ENCODE peak calls at places on chromosomes 3 and 15, in ten cellular contexts. One of them, this sample, is unnamed.

GRCh38 chr3:53949541-53949940 is 57.9 kb upstream of the SELENOK start:
- DNase-seq in HEK293T: no peak
- DNase-seq in fibroblast of mammary gland: no peak
- DNase-seq in fibroblast of pulmonary artery: peak
- DNase-seq in epithelial cell of esophagus: no peak
- DNase-seq in activated CD4-positive, alpha-beta T cell treated with anti-CD3 and anti-CD28 coated beads for 4 hours: no peak
- DNase-seq in NCI-H1694: peak
- DNase-seq in psoas muscle: no peak
- DNase-seq in IMR-90: no peak
- DNase-seq in substantia nigra: no peak
- DNase-seq in this sample: no peak

GRCh38 chr3:8542190-8542980 is 40.8 kb downstream of the LMCD1 start:
- DNase-seq in HEK293T: no peak
- DNase-seq in fibroblast of mammary gland: no peak
- DNase-seq in fibroblast of pulmonary artery: no peak
- DNase-seq in epithelial cell of esophagus: no peak
- DNase-seq in activated CD4-positive, alpha-beta T cell treated with anti-CD3 and anti-CD28 coated beads for 4 hours: no peak
- DNase-seq in NCI-H1694: no peak
- DNase-seq in psoas muscle: no peak
- DNase-seq in IMR-90: no peak
- DNase-seq in substantia nigra: no peak
- DNase-seq in this sample: no peak

GRCh38 chr3:157239082-157239704 is 79.2 kb upstream of the CCNL1 start:
- DNase-seq in HEK293T: peak
- DNase-seq in fibroblast of mammary gland: peak
- DNase-seq in fibroblast of pulmonary artery: peak
- DNase-seq in epithelial cell of esophagus: peak
- DNase-seq in activated CD4-positive, alpha-beta T cell treated with anti-CD3 and anti-CD28 coated beads for 4 hours: peak
- DNase-seq in NCI-H1694: peak
- DNase-seq in psoas muscle: peak
- DNase-seq in IMR-90: peak
- DNase-seq in substantia nigra: peak
- DNase-seq in this sample: peak

GRCh38 chr3:189529468-189529867 is 101.7 kb upstream of the TP63 start:
- DNase-seq in HEK293T: no peak
- DNase-seq in fibroblast of mammary gland: no peak
- DNase-seq in fibroblast of pulmonary artery: no peak
- DNase-seq in epithelial cell of esophagus: peak
- DNase-seq in activated CD4-positive, alpha-beta T cell treated with anti-CD3 and anti-CD28 coated beads for 4 hours: no peak
- DNase-seq in NCI-H1694: no peak
- DNase-seq in psoas muscle: no peak
- DNase-seq in IMR-90: no peak
- DNase-seq in substantia nigra: no peak
- DNase-seq in this sample: no peak

GRCh38 chr3:135927170-135927569 is 38.4 kb upstream of the PPP2R3A start:
- DNase-seq in HEK293T: no peak
- DNase-seq in fibroblast of mammary gland: peak
- DNase-seq in fibroblast of pulmonary artery: no peak
- DNase-seq in epithelial cell of esophagus: peak
- DNase-seq in activated CD4-positive, alpha-beta T cell treated with anti-CD3 and anti-CD28 coated beads for 4 hours: no peak
- DNase-seq in NCI-H1694: no peak
- DNase-seq in psoas muscle: no peak
- DNase-seq in IMR-90: peak
- DNase-seq in substantia nigra: no peak
- DNase-seq in this sample: no peak

GRCh38 chr3:170220871-170221270 is 1.4 kb upstream of the PRKCI start:
- DNase-seq in HEK293T: no peak
- DNase-seq in fibroblast of mammary gland: peak
- DNase-seq in fibroblast of pulmonary artery: no peak
- DNase-seq in epithelial cell of esophagus: peak
- DNase-seq in activated CD4-positive, alpha-beta T cell treated with anti-CD3 and anti-CD28 coated beads for 4 hours: no peak
- DNase-seq in NCI-H1694: no peak
- DNase-seq in psoas muscle: no peak
- DNase-seq in IMR-90: peak
- DNase-seq in substantia nigra: no peak
- DNase-seq in this sample: peak

GRCh38 chr3:116770815-116771450 is 61.4 kb downstream of the TUSC7 start:
- DNase-seq in HEK293T: peak
- DNase-seq in fibroblast of mammary gland: peak
- DNase-seq in fibroblast of pulmonary artery: peak
- DNase-seq in epithelial cell of esophagus: peak
- DNase-seq in activated CD4-positive, alpha-beta T cell treated with anti-CD3 and anti-CD28 coated beads for 4 hours: no peak
- DNase-seq in NCI-H1694: peak
- DNase-seq in psoas muscle: peak
- DNase-seq in IMR-90: peak
- DNase-seq in substantia nigra: peak
- DNase-seq in this sample: peak

GRCh38 chr3:107838196-107838595 is 252.6 kb downstream of the CD47 start:
- DNase-seq in HEK293T: no peak
- DNase-seq in fibroblast of mammary gland: no peak
- DNase-seq in fibroblast of pulmonary artery: no peak
- DNase-seq in epithelial cell of esophagus: no peak
- DNase-seq in activated CD4-positive, alpha-beta T cell treated with anti-CD3 and anti-CD28 coated beads for 4 hours: no peak
- DNase-seq in NCI-H1694: no peak
- DNase-seq in psoas muscle: no peak
- DNase-seq in IMR-90: no peak
- DNase-seq in substantia nigra: no peak
- DNase-seq in this sample: no peak

GRCh38 chr15:100525894-100526512 is 2.7 kb downstream of the CERS3 start:
- DNase-seq in HEK293T: no peak
- DNase-seq in fibroblast of mammary gland: no peak
- DNase-seq in fibroblast of pulmonary artery: no peak
- DNase-seq in epithelial cell of esophagus: no peak
- DNase-seq in activated CD4-positive, alpha-beta T cell treated with anti-CD3 and anti-CD28 coated beads for 4 hours: no peak
- DNase-seq in NCI-H1694: no peak
- DNase-seq in psoas muscle: peak
- DNase-seq in IMR-90: no peak
- DNase-seq in substantia nigra: peak
- DNase-seq in this sample: peak

GRCh38 chr3:51673802-51674654 is 3.0 kb downstream of the TEX264 start:
- DNase-seq in HEK293T: no peak
- DNase-seq in fibroblast of mammary gland: no peak
- DNase-seq in fibroblast of pulmonary artery: no peak
- DNase-seq in epithelial cell of esophagus: no peak
- DNase-seq in activated CD4-positive, alpha-beta T cell treated with anti-CD3 and anti-CD28 coated beads for 4 hours: no peak
- DNase-seq in NCI-H1694: no peak
- DNase-seq in psoas muscle: no peak
- DNase-seq in IMR-90: no peak
- DNase-seq in substantia nigra: no peak
- DNase-seq in this sample: no peak

GRCh38 chr15:37898385-37898784 is 36.1 kb upstream of the TMCO5A start:
- DNase-seq in HEK293T: no peak
- DNase-seq in fibroblast of mammary gland: no peak
- DNase-seq in fibroblast of pulmonary artery: no peak
- DNase-seq in epithelial cell of esophagus: peak
- DNase-seq in activated CD4-positive, alpha-beta T cell treated with anti-CD3 and anti-CD28 coated beads for 4 hours: no peak
- DNase-seq in NCI-H1694: no peak
- DNase-seq in psoas muscle: no peak
- DNase-seq in IMR-90: peak
- DNase-seq in substantia nigra: no peak
- DNase-seq in this sample: no peak

GRCh38 chr15:79122943-79123342 is 32.4 kb upstream of the RASGRF1 start:
- DNase-seq in HEK293T: no peak
- DNase-seq in fibroblast of mammary gland: no peak
- DNase-seq in fibroblast of pulmonary artery: no peak
- DNase-seq in epithelial cell of esophagus: no peak
- DNase-seq in activated CD4-positive, alpha-beta T cell treated with anti-CD3 and anti-CD28 coated beads for 4 hours: no peak
- DNase-seq in NCI-H1694: no peak
- DNase-seq in psoas muscle: no peak
- DNase-seq in IMR-90: no peak
- DNase-seq in substantia nigra: no peak
- DNase-seq in this sample: no peak

GRCh38 chr15:98727115-98728040 is 79.0 kb downstream of the IGF1R start:
- DNase-seq in HEK293T: peak
- DNase-seq in fibroblast of mammary gland: peak
- DNase-seq in fibroblast of pulmonary artery: peak
- DNase-seq in epithelial cell of esophagus: peak
- DNase-seq in activated CD4-positive, alpha-beta T cell treated with anti-CD3 and anti-CD28 coated beads for 4 hours: no peak
- DNase-seq in NCI-H1694: no peak
- DNase-seq in psoas muscle: peak
- DNase-seq in IMR-90: peak
- DNase-seq in substantia nigra: peak
- DNase-seq in this sample: peak

GRCh38 chr3:195087321-195087720 is 183.6 kb downstream of the XXYLT1 start:
- DNase-seq in HEK293T: no peak
- DNase-seq in fibroblast of mammary gland: no peak
- DNase-seq in fibroblast of pulmonary artery: no peak
- DNase-seq in epithelial cell of esophagus: no peak
- DNase-seq in activated CD4-positive, alpha-beta T cell treated with anti-CD3 and anti-CD28 coated beads for 4 hours: no peak
- DNase-seq in NCI-H1694: no peak
- DNase-seq in psoas muscle: no peak
- DNase-seq in IMR-90: no peak
- DNase-seq in substantia nigra: no peak
- DNase-seq in this sample: no peak

GRCh38 chr3:112671930-112672715 is 31.2 kb upstream of the CCDC80 start:
- DNase-seq in HEK293T: no peak
- DNase-seq in fibroblast of mammary gland: peak
- DNase-seq in fibroblast of pulmonary artery: peak
- DNase-seq in epithelial cell of esophagus: peak
- DNase-seq in activated CD4-positive, alpha-beta T cell treated with anti-CD3 and anti-CD28 coated beads for 4 hours: no peak
- DNase-seq in NCI-H1694: no peak
- DNase-seq in psoas muscle: no peak
- DNase-seq in IMR-90: peak
- DNase-seq in substantia nigra: no peak
- DNase-seq in this sample: peak

GRCh38 chr15:70469182-70469581 is 294.2 kb downstream of the UACA start:
- DNase-seq in HEK293T: no peak
- DNase-seq in fibroblast of mammary gland: no peak
- DNase-seq in fibroblast of pulmonary artery: no peak
- DNase-seq in epithelial cell of esophagus: no peak
- DNase-seq in activated CD4-positive, alpha-beta T cell treated with anti-CD3 and anti-CD28 coated beads for 4 hours: no peak
- DNase-seq in NCI-H1694: no peak
- DNase-seq in psoas muscle: no peak
- DNase-seq in IMR-90: no peak
- DNase-seq in substantia nigra: no peak
- DNase-seq in this sample: no peak

GRCh38 chr3:71219744-71220638 is 363.5 kb downstream of the FOXP1 start:
- DNase-seq in HEK293T: no peak
- DNase-seq in fibroblast of mammary gland: no peak
- DNase-seq in fibroblast of pulmonary artery: no peak
- DNase-seq in epithelial cell of esophagus: no peak
- DNase-seq in activated CD4-positive, alpha-beta T cell treated with anti-CD3 and anti-CD28 coated beads for 4 hours: peak
- DNase-seq in NCI-H1694: no peak
- DNase-seq in psoas muscle: no peak
- DNase-seq in IMR-90: no peak
- DNase-seq in substantia nigra: no peak
- DNase-seq in this sample: no peak

GRCh38 chr3:33001889-33002288 is 50.4 kb downstream of the CCR4 start:
- DNase-seq in HEK293T: no peak
- DNase-seq in fibroblast of mammary gland: peak
- DNase-seq in fibroblast of pulmonary artery: no peak
- DNase-seq in epithelial cell of esophagus: no peak
- DNase-seq in activated CD4-positive, alpha-beta T cell treated with anti-CD3 and anti-CD28 coated beads for 4 hours: no peak
- DNase-seq in NCI-H1694: no peak
- DNase-seq in psoas muscle: no peak
- DNase-seq in IMR-90: no peak
- DNase-seq in substantia nigra: no peak
- DNase-seq in this sample: no peak

GRCh38 chr3:20052851-20053250 is 12.6 kb downstream of the KAT2B start:
- DNase-seq in HEK293T: no peak
- DNase-seq in fibroblast of mammary gland: no peak
- DNase-seq in fibroblast of pulmonary artery: no peak
- DNase-seq in epithelial cell of esophagus: no peak
- DNase-seq in activated CD4-positive, alpha-beta T cell treated with anti-CD3 and anti-CD28 coated beads for 4 hours: no peak
- DNase-seq in NCI-H1694: no peak
- DNase-seq in psoas muscle: no peak
- DNase-seq in IMR-90: no peak
- DNase-seq in substantia nigra: no peak
- DNase-seq in this sample: no peak

GRCh38 chr15:54298396-54298795 is 320.2 kb downstream of the UNC13C start:
- DNase-seq in HEK293T: no peak
- DNase-seq in fibroblast of mammary gland: no peak
- DNase-seq in fibroblast of pulmonary artery: no peak
- DNase-seq in epithelial cell of esophagus: no peak
- DNase-seq in activated CD4-positive, alpha-beta T cell treated with anti-CD3 and anti-CD28 coated beads for 4 hours: no peak
- DNase-seq in NCI-H1694: no peak
- DNase-seq in psoas muscle: no peak
- DNase-seq in IMR-90: no peak
- DNase-seq in substantia nigra: no peak
- DNase-seq in this sample: no peak

GRCh38 chr3:188646592-188646991 is 492.6 kb downstream of the LPP start:
- DNase-seq in HEK293T: no peak
- DNase-seq in fibroblast of mammary gland: no peak
- DNase-seq in fibroblast of pulmonary artery: peak
- DNase-seq in epithelial cell of esophagus: no peak
- DNase-seq in activated CD4-positive, alpha-beta T cell treated with anti-CD3 and anti-CD28 coated beads for 4 hours: no peak
- DNase-seq in NCI-H1694: no peak
- DNase-seq in psoas muscle: no peak
- DNase-seq in IMR-90: peak
- DNase-seq in substantia nigra: no peak
- DNase-seq in this sample: peak

GRCh38 chr3:163785693-163786092 is 1292.6 kb downstream of the SI start:
- DNase-seq in HEK293T: peak
- DNase-seq in fibroblast of mammary gland: no peak
- DNase-seq in fibroblast of pulmonary artery: no peak
- DNase-seq in epithelial cell of esophagus: no peak
- DNase-seq in activated CD4-positive, alpha-beta T cell treated with anti-CD3 and anti-CD28 coated beads for 4 hours: no peak
- DNase-seq in NCI-H1694: no peak
- DNase-seq in psoas muscle: no peak
- DNase-seq in IMR-90: no peak
- DNase-seq in substantia nigra: no peak
- DNase-seq in this sample: no peak

GRCh38 chr15:55694652-55695150 is 48.3 kb downstream of the PRTG start:
- DNase-seq in HEK293T: peak
- DNase-seq in fibroblast of mammary gland: no peak
- DNase-seq in fibroblast of pulmonary artery: no peak
- DNase-seq in epithelial cell of esophagus: no peak
- DNase-seq in activated CD4-positive, alpha-beta T cell treated with anti-CD3 and anti-CD28 coated beads for 4 hours: no peak
- DNase-seq in NCI-H1694: no peak
- DNase-seq in psoas muscle: no peak
- DNase-seq in IMR-90: peak
- DNase-seq in substantia nigra: no peak
- DNase-seq in this sample: peak

GRCh38 chr15:84620626-84621025 is 19.8 kb downstream of the ZSCAN2 start:
- DNase-seq in HEK293T: no peak
- DNase-seq in fibroblast of mammary gland: no peak
- DNase-seq in fibroblast of pulmonary artery: no peak
- DNase-seq in epithelial cell of esophagus: no peak
- DNase-seq in activated CD4-positive, alpha-beta T cell treated with anti-CD3 and anti-CD28 coated beads for 4 hours: no peak
- DNase-seq in NCI-H1694: no peak
- DNase-seq in psoas muscle: no peak
- DNase-seq in IMR-90: no peak
- DNase-seq in substantia nigra: no peak
- DNase-seq in this sample: no peak